ENCODE peak calls at places on chromosomes 5 and 9, in six cellular contexts. V is kidney epithelial cell; X is thyroid gland; F is thoracic aorta; I is pancreas; M is CD8-positive, alpha-beta T cell. E is an unnamed sample. For H3K36me3, the result is how much of the 10 kb centered on the place peaks cover.

GRCh38 chr5:135324897-135325650 is 74.0 kb downstream of the MACROH2A1 start:
- DNase-seq in V (no peak), X (no peak), F (no peak), I (no peak), M (peak), E (no peak)

GRCh38 chr9:99445377-99445891 is 223.4 kb downstream of the SEC61B start:
- DNase-seq in V (peak), X (peak), F (peak), I (no peak), M (no peak), E (peak)

GRCh38 chr5:178284095-178284675 is 51.6 kb upstream of the PHYKPL start:
- DNase-seq in V (no peak), X (no peak), F (no peak), I (no peak), M (no peak), E (no peak)

GRCh38 chr5:170788626-170789304 is 5.2 kb downstream of the GABRP start:
- DNase-seq in V (no peak), X (no peak), F (no peak), I (no peak), M (no peak), E (no peak)

GRCh38 chr9:135770771-135771170 is 68.8 kb downstream of the KCNT1 start:
- DNase-seq in V (no peak), X (no peak), F (no peak), I (no peak), M (no peak), E (no peak)

GRCh38 chr9:94921072-94921471 is 194.6 kb downstream of the AOPEP start:
- DNase-seq in V (peak), X (peak), F (no peak), I (no peak), M (no peak), E (no peak)

GRCh38 chr9:129945314-129945713 is 97.7 kb downstream of the FNBP1 start:
- DNase-seq in V (no peak), X (no peak), F (no peak), I (no peak), M (no peak), E (no peak)

GRCh38 chr5:124839371-124839998 is 93.0 kb upstream of the ZNF608 start:
- DNase-seq in V (no peak), X (no peak), F (no peak), I (no peak), M (no peak), E (no peak)

GRCh38 chr5:104297076-104297475 is 734.5 kb upstream of the NUDT12 start:
- DNase-seq in V (no peak), X (no peak), F (no peak), I (no peak), M (no peak), E (peak)

GRCh38 chr5:1319436-1320343 is 24.8 kb upstream of the TERT start:
- DNase-seq in V (no peak), X (no peak), F (no peak), I (no peak), M (no peak), E (no peak)

GRCh38 chr9:124780060-124780756 is 3.3 kb downstream of the OLFML2A start:
- DNase-seq in V (no peak), X (peak), F (no peak), I (peak), M (no peak), E (no peak)

GRCh38 chr9:89311346-89312153 is 555 bp downstream of the CKS2 start:
- DNase-seq in V (no peak), X (peak), F (no peak), I (peak), M (no peak), E (no peak)

GRCh38 chr5:43134019-43134418 is 13.3 kb downstream of the ZNF131 start:
- DNase-seq in V (no peak), X (no peak), F (no peak), I (no peak), M (no peak), E (no peak)

GRCh38 chr9:14301582-14301981 is 12.4 kb downstream of the NFIB start:
- DNase-seq in V (no peak), X (no peak), F (no peak), I (no peak), M (no peak), E (no peak)

GRCh38 chr5:9698125-9698848 is 68.1 kb upstream of the TAS2R1 start:
- DNase-seq in V (no peak), X (no peak), F (no peak), I (no peak), M (no peak), E (peak)

GRCh38 chr5:14676320-14676719 is 11.8 kb downstream of the OTULIN start:
- DNase-seq in V (peak), X (no peak), F (no peak), I (peak), M (no peak), E (no peak)

GRCh38 chr9:92975452-92975770 is 28.1 kb downstream of the FGD3 start:
- DNase-seq in V (no peak), X (no peak), F (no peak), I (no peak), M (no peak), E (no peak)

GRCh38 chr5:54997081-54997480 is 11.7 kb upstream of the ESM1 start:
- DNase-seq in V (no peak), X (no peak), F (no peak), I (no peak), M (no peak), E (no peak)

DNA sequence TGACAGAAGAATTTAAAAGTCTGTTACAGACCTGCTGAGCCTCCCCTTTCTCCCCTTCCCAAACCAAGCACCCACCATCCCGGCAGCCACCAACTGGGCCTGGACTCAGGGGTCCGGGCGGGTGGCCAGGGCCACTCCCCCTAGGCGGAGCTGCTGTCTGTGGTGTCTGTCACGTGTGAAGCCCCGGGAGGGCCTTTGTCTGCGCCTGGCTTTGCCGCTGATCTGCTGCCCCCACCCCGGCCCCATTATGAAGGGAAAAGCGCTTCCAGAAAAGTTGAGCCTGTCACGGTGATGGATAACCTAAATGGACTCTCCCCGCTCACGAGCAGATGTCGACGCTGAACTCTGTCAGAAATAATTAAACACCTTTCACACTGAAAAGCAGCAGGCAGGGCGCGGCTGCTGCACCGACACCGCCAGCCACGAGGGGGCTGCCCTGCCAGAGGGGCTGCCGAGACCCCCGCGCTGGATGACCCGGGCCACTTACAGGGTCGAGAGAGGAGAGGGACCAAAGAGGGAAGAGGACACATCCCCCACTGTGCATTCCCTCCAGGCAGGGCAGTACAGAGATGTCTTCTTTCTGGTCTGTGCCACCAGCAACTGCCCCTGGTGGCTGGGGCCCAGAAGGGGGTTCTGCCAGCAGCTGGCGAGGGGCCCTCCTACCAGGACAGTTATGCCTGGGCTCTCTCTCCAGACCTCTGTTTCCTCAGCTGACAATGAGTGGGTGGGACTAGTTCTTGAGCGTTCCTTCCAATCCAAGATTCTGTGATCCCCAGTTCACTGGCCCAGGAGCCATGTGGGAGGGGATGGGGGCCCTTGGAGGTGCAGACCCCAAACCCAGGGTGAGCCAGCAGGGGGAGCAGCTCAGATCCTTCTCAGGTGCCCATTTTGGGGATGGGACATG is 36.0 kb upstream of the BARHL1 start:
- DNase-seq in V (no peak), X (peak), F (no peak), I (no peak), M (no peak), E (no peak)
- H3K4me3 ChIP-seq in V (no peak), X (no peak), F (no peak), I (no peak), M (no peak), E (no peak)

GRCh38 chr5:83553000-83553486 is 81.5 kb downstream of the VCAN start:
- DNase-seq in V (no peak), X (peak), F (peak), I (no peak), M (no peak), E (no peak)
- H3K36me3 ChIP-seq in V (under half), X (under half), F (under half), I (under half), M (under half), E (under half)

GRCh38 chr5:174545926-174546325 is 178.5 kb upstream of the MSX2 start:
- DNase-seq in V (no peak), X (no peak), F (no peak), I (no peak), M (no peak), E (no peak)

GRCh38 chr5:174542037-174542436 is 182.3 kb upstream of the MSX2 start:
- DNase-seq in V (no peak), X (no peak), F (no peak), I (no peak), M (no peak), E (no peak)

GRCh38 chr5:174547814-174548213 is 176.6 kb upstream of the MSX2 start:
- DNase-seq in V (no peak), X (no peak), F (no peak), I (no peak), M (no peak), E (no peak)

GRCh38 chr5:174542466-174542865 is 181.9 kb upstream of the MSX2 start:
- DNase-seq in V (no peak), X (no peak), F (no peak), I (no peak), M (no peak), E (no peak)
- TF ChIP-seq CTCF in V (no peak), X (no peak), F (no peak), I (no peak), M (no peak), E (no peak)

GRCh38 chr9:137294091-137294683 is 7.9 kb downstream of the NRARP start:
- DNase-seq in V (no peak), X (no peak), F (no peak), I (peak), M (no peak), E (no peak)

GRCh38 chr9:137295313-137296213 is 6.5 kb downstream of the NRARP start:
- DNase-seq in V (no peak), X (peak), F (no peak), I (peak), M (peak), E (no peak)

GRCh38 chr9:137293094-137293481 is 9.0 kb downstream of the NRARP start:
- DNase-seq in V (no peak), X (no peak), F (no peak), I (peak), M (no peak), E (no peak)

GRCh38 chr9:137294684-137295312 is 7.3 kb downstream of the NRARP start:
- DNase-seq in V (no peak), X (peak), F (no peak), I (peak), M (no peak), E (no peak)

GRCh38 chr9:137293482-137294090 is 8.5 kb downstream of the NRARP start:
- DNase-seq in V (no peak), X (no peak), F (no peak), I (peak), M (no peak), E (no peak)
- H3K4me3 ChIP-seq in V (no peak), X (no peak), F (no peak), I (no peak), M (no peak), E (no peak)

GRCh38 chr9:127482662-127483061 is 31.4 kb downstream of the LRSAM1 start:
- DNase-seq in V (no peak), X (no peak), F (no peak), I (no peak), M (no peak), E (no peak)

GRCh38 chr9:127474592-127474991 is 23.3 kb downstream of the LRSAM1 start:
- DNase-seq in V (no peak), X (no peak), F (no peak), I (no peak), M (no peak), E (no peak)

GRCh38 chr9:127473932-127474331 is 22.6 kb downstream of the LRSAM1 start:
- DNase-seq in V (no peak), X (no peak), F (no peak), I (no peak), M (no peak), E (no peak)

DNA sequence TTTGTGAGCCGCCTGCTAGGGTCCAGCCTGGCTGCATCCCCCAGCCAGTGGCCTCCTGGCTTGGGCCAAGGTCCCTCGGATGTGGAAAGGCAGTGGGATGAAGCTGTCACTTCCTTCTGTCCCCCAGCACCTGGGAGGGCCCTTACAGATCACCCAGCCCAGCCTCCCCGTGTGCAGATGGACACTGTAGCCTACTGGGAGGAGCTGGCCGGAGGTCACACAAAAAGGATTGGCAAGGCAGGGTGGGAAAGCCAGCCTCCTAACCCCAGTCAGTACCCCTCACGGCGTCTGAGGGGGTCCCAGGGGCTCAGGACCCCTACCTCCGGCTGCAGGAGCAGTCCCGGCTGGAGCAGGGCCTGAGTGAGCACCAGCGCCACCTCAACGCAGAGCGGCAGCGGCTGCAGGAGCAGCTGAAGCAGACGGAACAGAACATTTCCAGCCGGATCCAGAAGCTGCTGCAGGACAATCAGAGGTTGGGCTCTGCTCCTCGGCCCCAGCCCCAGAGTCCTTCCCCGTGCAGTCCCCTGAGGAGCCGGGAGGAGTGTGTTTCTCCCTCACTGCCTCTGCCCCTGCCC is 28.3 kb downstream of the LRSAM1 start:
- DNase-seq in V (no peak), X (no peak), F (no peak), I (no peak), M (no peak), E (no peak)
- H3K36me3 ChIP-seq in V (under half), X (under half), F (under half), I (under half), M (under half), E (under half)

GRCh38 chr9:111828193-111828592 is 33.5 kb upstream of the SHOC1 start:
- DNase-seq in V (no peak), X (no peak), F (no peak), I (no peak), M (no peak), E (no peak)
- TF ChIP-seq CTCF in V (no peak), X (no peak), F (no peak), I (peak), M (no peak), E (peak)

DNA sequence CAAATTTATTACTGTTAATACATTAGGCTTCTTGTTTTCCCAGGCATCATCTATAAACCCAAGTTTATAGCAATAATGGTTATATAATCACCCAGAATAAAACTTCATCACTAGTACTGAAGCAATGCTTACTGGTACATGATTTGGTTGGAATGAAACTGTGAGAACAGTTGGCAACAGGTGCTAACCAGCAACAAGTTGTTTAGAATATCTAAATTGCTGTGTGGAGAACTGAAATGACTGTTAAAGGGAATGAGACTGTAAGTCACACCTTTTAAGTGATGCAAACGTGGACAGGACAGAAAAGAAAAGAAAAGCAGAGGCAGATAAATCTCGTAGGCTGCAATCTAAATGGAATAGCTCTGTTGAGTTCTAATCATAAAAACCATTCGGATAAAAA is 2.5 kb downstream of the YIPF5 start:
- DNase-seq in V (no peak), X (no peak), F (no peak), I (no peak), M (no peak), E (no peak)
- H3K4me3 ChIP-seq in V (no peak), X (no peak), F (no peak), I (no peak), M (no peak), E (no peak)

DNA sequence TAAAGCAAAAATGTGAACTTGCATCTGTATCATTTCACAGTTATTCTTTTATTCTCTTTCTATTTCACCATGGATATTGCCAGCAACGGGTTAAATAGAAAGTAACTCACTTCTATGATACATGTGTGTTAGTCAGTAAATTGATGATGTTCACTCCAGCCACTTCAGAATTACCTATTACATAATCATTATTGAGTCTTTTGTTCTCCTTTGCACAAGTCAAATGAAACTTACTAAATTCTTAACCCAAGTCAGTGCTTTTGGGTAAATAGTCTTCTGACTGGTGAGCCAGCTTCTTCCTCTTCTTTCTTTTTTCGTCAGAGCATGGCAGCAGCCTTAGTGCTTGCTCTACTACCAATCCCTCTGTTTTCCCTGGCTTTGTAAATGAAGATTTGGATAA is 344.3 kb downstream of the RAB3C start:
- DNase-seq in V (no peak), X (no peak), F (no peak), I (no peak), M (no peak), E (no peak)
- H3K36me3 ChIP-seq in V (under half), X (under half), F (under half), I (under half), M (under half), E (under half)

GRCh38 chr9:131668439-131669233 is 71.2 kb downstream of the RAPGEF1 start:
- DNase-seq in V (no peak), X (peak), F (no peak), I (peak), M (peak), E (no peak)
- TF ChIP-seq CTCF in V (no peak), X (no peak), F (no peak), I (no peak), M (no peak), E (no peak)

GRCh38 chr5:150780816-150781221 is 2.3 kb downstream of the SMIM3 start:
- DNase-seq in V (no peak), X (no peak), F (no peak), I (no peak), M (no peak), E (peak)
- H3K4me3 ChIP-seq in V (no peak), X (no peak), F (peak), I (no peak), M (no peak), E (peak)

E was measured in BJ.